ENCODE peak calls at places on chromosome 3, in ten cellular contexts. B is CD8-positive, alpha-beta T cell; Q is myocyte; N is ELR; R is NCI-H187 treated with DMSO at 0.1 percent for 48 hours; A is AG08395; L is NCI-H1105 treated with DMSO at 0.1 percent for 48 hours; K is NAMALWA; S is left cardiac atrium; C is activated T-helper 1 cell treated with anti-CD3 and anti-CD28 coated beads, Interleukin-2, amount 50 U/mL, for 16 hours. F is an unnamed sample.

GRCh38 chr3:114451561-114452018 is 157.8 kb downstream of the TIGIT start:
- DNase-seq in B (no peak), Q (peak; percentile 49), N (peak; percentile 26), R (no peak), A (no peak), L (peak; percentile 73), K (peak; percentile 34), S (peak; percentile 58), C (no peak), F (peak; percentile 51)

GRCh38 chr3:98733055-98733777 is 29.9 kb upstream of the ST3GAL6 start:
- DNase-seq in B (no peak), Q (peak; percentile 31), N (peak; percentile 40), R (no peak), A (peak; percentile 15), L (peak; percentile 51), K (no peak), S (peak; percentile 49), C (no peak), F (no peak)

GRCh38 chr3:44318929-44319328 is 19.6 kb upstream of the TCAIM start:
- DNase-seq in B (no peak), Q (no peak), N (peak; percentile 10), R (no peak), A (no peak), L (no peak), K (no peak), S (no peak), C (no peak), F (no peak)

GRCh38 chr3:51709675-51710074 is 2.8 kb downstream of the GRM2 start:
- DNase-seq in B (no peak), Q (no peak), N (no peak), R (no peak), A (no peak), L (no peak), K (no peak), S (peak; percentile 3), C (no peak), F (no peak)

GRCh38 chr3:133506215-133506901 is 67.1 kb upstream of the CDV3 start:
- DNase-seq in B (no peak), Q (no peak), N (no peak), R (no peak), A (no peak), L (no peak), K (peak; percentile 85), S (no peak), C (no peak), F (no peak)

GRCh38 chr3:116153174-116153573 is 292.1 kb downstream of the LSAMP start:
- DNase-seq in B (no peak), Q (no peak), N (peak; percentile 42), R (no peak), A (peak; percentile 8), L (no peak), K (no peak), S (no peak), C (no peak), F (peak; percentile 26)

GRCh38 chr3:27312044-27312668 is 57.0 kb downstream of the NEK10 start:
- DNase-seq in B (no peak), Q (peak; percentile 89), N (peak; percentile 80), R (peak; percentile 3), A (peak; percentile 69), L (peak; percentile 65), K (peak; percentile 82), S (no peak), C (no peak), F (peak; percentile 85)

GRCh38 chr3:196140224-196140623 is 58.3 kb upstream of the TFRC start:
- DNase-seq in B (no peak), Q (no peak), N (no peak), R (no peak), A (no peak), L (no peak), K (no peak), S (no peak), C (no peak), F (no peak)

GRCh38 chr3:177150218-177150916 is 46.9 kb downstream of the TBL1XR1 start:
- DNase-seq in B (no peak), Q (no peak), N (no peak), R (no peak), A (no peak), L (no peak), K (peak; percentile 26), S (no peak), C (no peak), F (no peak)

GRCh38 chr3:136929984-136930671 is 27.7 kb upstream of the IL20RB start:
- DNase-seq in B (no peak), Q (peak; percentile 35), N (no peak), R (no peak), A (peak; percentile 48), L (no peak), K (no peak), S (peak; percentile 67), C (no peak), F (peak; percentile 16)

GRCh38 chr3:35664460-35664919 is 25.2 kb downstream of the ARPP21 start:
- DNase-seq in B (no peak), Q (peak; percentile 100), N (no peak), R (peak; percentile 42), A (no peak), L (peak; percentile 92), K (peak; percentile 99), S (peak; percentile 59), C (no peak), F (peak; percentile 99)

GRCh38 chr3:126798521-126798920 is 94.5 kb downstream of the CHCHD6 start:
- DNase-seq in B (no peak), Q (no peak), N (peak; percentile 64), R (no peak), A (peak; percentile 6), L (no peak), K (no peak), S (no peak), C (no peak), F (no peak)

GRCh38 chr3:38143511-38143910 is 5.0 kb downstream of the MYD88 start:
- DNase-seq in B (no peak), Q (no peak), N (no peak), R (no peak), A (no peak), L (no peak), K (no peak), S (no peak), C (no peak), F (no peak)

F was measured in LHCN-M2.